ENCODE peak calls at places on chromosomes 16 and 17, in six cellular contexts. W is astrocyte of the spinal cord, C is tibial nerve, B is body of pancreas, I is upper lobe of left lung, Q is brain microvascular endothelial cell. U is an unnamed sample.

GRCh38 chr16:67247698-67248400 is 568 bp upstream of the FHOD1 start:
- DNase-seq in C (no peak), B (no peak), Q (no peak), I (no peak), W (no peak), U (no peak)

GRCh38 chr17:76943781-76944213 is 75.6 kb downstream of the MGAT5B start:
- DNase-seq in W (no peak), Q (no peak), B (no peak), C (no peak), I (no peak), U (no peak)

GRCh38 chr17:37744961-37745800 is at the start of gene HNF1B:
- DNase-seq in Q (no peak), C (no peak), I (peak; percentile 77), B (peak; percentile 76), W (no peak), U (no peak)

GRCh38 chr17:56887552-56888467 is 26.0 kb downstream of the TRIM25 start:
- DNase-seq in W (no peak), C (no peak), B (no peak), I (no peak), Q (no peak), U (no peak)

GRCh38 chr16:9159839-9160550 is 68.6 kb downstream of the HAPSTR1 start:
- DNase-seq in Q (peak; percentile 61), W (peak; percentile 59), C (no peak), I (peak; percentile 50), B (peak; percentile 82), U (peak; percentile 51)

GRCh38 chr16:47523342-47524006 is 62.3 kb downstream of the PHKB start:
- DNase-seq in C (no peak), Q (no peak), I (no peak), B (no peak), W (no peak), U (no peak)

GRCh38 chr16:10981697-10982216 is 37.4 kb downstream of the CLEC16A start:
- DNase-seq in B (no peak), Q (no peak), C (no peak), I (no peak), W (no peak), U (no peak)

GRCh38 chr16:10738231-10739077 is 5.2 kb upstream of the NUBP1 start:
- DNase-seq in B (peak; percentile 29), C (no peak), W (peak; percentile 73), Q (peak; percentile 81), I (peak; percentile 65), U (peak; percentile 90)

GRCh38 chr16:4231367-4231766 is 10.5 kb downstream of the SRL start:
- DNase-seq in W (no peak), C (no peak), Q (no peak), B (no peak), I (no peak), U (no peak)

GRCh38 chr16:74998481-74999207 is at the start of gene ZNRF1:
- DNase-seq in Q (peak; percentile 53), C (peak; percentile 56), B (peak; percentile 83), W (peak; percentile 78), I (peak; percentile 84), U (peak; percentile 89)

GRCh38 chr17:67244621-67245072 is 349 bp downstream of the HELZ start:
- DNase-seq in Q (no peak), W (no peak), C (no peak), I (no peak), B (peak; percentile 28), U (no peak)

GRCh38 chr16:86734559-86735480 is 156.5 kb downstream of the FOXL1 start:
- DNase-seq in B (no peak), W (no peak), Q (no peak), I (no peak), C (no peak), U (no peak)

GRCh38 chr17:80096531-80097306 is 4.7 kb upstream of the GAA start:
- DNase-seq in Q (no peak), I (no peak), C (no peak), B (no peak), W (no peak), U (no peak)

GRCh38 chr16:48366165-48367093 is 18.8 kb downstream of the SIAH1 start:
- DNase-seq in Q (peak; percentile 73), B (peak; percentile 45), W (peak; percentile 91), I (peak; percentile 75), C (no peak), U (peak; percentile 96)

GRCh38 chr16:15754821-15755534 is 101.8 kb downstream of the MYH11 start:
- DNase-seq in B (no peak), I (no peak), C (no peak), W (no peak), Q (no peak), U (no peak)

GRCh38 chr17:73278465-73279453 is 17.1 kb upstream of the CPSF4L start:
- DNase-seq in B (peak; percentile 49), Q (no peak), I (no peak), C (peak; percentile 72), W (no peak), U (peak; percentile 34)

GRCh38 chr17:50423553-50424159 is 2.4 kb upstream of the ACSF2 start:
- DNase-seq in C (no peak), W (peak; percentile 83), I (peak; percentile 83), Q (peak; percentile 89), B (peak; percentile 34), U (peak; percentile 82)

GRCh38 chr16:2432801-2433505 is 3.7 kb downstream of the CCNF start:
- DNase-seq in C (no peak), I (no peak), Q (no peak), W (no peak), B (no peak), U (no peak)

GRCh38 chr16:2429771-2430663 is 770 bp downstream of the CCNF start:
- DNase-seq in B (no peak), C (no peak), Q (no peak), I (no peak), W (peak; percentile 24), U (peak; percentile 20)

GRCh38 chr16:2429037-2429770 is at the start of gene CCNF:
- DNase-seq in I (peak; percentile 97), C (peak; percentile 94), Q (peak; percentile 94), B (peak; percentile 98), W (peak; percentile 96), U (peak; percentile 95)

GRCh38 chr16:2428787-2429036 is 535 bp upstream of the CCNF start:
- DNase-seq in W (no peak), I (no peak), Q (peak; percentile 11), B (no peak), C (no peak), U (no peak)

GRCh38 chr16:2432286-2432685 is 3.0 kb downstream of the CCNF start:
- DNase-seq in B (no peak), Q (no peak), I (no peak), W (no peak), C (no peak), U (no peak)
- TF ChIP-seq CTCF in B (no peak), Q (peak; percentile 10), I (no peak), W (no peak), C (no peak), U (peak; percentile 5)

GRCh38 chr16:79883494-79883893 is 283.0 kb upstream of the MAF start:
- DNase-seq in C (no peak), W (no peak), Q (no peak), I (no peak), B (no peak), U (no peak)
- H3K4me3 ChIP-seq in C (no peak overlapping the region), W (no peak overlapping the region), Q (no peak overlapping the region), I (no peak overlapping the region), B (no peak overlapping the region), U (no peak overlapping the region)

DNA sequence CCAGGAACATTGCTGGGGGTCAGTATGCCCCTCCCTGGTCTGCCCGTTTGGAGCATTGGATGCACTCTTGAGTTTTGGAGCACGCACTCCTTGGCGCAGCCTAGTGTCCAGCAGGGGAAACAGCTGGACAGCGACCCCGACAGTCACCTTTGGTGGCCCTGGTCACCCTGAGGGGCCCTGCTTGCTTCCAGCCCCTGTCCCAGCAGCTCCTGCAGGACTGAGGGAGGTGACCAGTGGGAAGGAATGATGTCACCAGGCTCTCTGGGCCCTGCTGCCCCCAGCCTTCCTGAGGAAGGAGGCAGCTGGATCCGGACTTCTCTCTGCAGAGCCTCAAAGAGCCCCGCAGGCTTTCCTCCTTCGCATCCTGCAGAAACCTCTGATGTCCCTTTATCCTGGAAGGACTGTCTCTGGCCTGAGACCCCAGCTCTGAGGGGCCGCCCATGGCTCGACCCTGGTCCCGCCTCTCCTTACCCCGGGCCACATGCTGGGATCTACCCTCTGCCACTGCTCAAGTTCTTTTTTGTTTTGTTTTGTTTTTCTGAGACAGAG is 11.8 kb downstream of the ZSCAN10 start:
- DNase-seq in C (no peak), B (no peak), I (no peak), W (no peak), Q (no peak), U (no peak)
- TF ChIP-seq CTCF in C (no peak), B (no peak), I (peak; percentile 23), W (peak; percentile 34), Q (peak; percentile 41), U (peak; percentile 37)

DNA sequence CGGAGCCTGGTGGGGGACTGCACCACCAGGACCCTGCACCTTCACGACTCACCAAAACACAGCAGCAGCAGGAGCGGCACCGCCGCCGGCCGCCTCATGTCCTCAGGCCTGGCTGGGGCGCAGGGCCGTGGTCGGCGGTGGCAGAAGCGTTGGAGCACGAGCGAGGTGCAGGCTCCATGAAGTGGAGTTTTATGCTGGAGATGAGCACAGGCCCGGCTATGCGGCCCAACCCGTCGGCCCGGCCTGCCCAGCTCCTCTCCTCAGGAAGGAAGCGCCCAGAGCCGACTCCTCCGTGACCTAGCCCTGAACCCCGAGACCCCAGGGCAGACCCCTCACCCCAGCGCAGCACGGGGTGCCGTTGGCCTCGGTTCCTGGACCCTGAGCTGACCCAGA is at the start of gene PRSS27:
- DNase-seq in C (no peak), B (no peak), I (no peak), W (no peak), Q (no peak), U (no peak)
- H3K4me3 ChIP-seq in C (peak within 1 kb of the TSS; percentile 64), B (peak within 1 kb of the TSS; percentile 23), I (peak within 1 kb of the TSS; percentile 60), W (peak within 1 kb of the TSS; percentile 49), Q (peak within 1 kb of the TSS; percentile 58), U (peak within 1 kb of the TSS; percentile 65)

DNA sequence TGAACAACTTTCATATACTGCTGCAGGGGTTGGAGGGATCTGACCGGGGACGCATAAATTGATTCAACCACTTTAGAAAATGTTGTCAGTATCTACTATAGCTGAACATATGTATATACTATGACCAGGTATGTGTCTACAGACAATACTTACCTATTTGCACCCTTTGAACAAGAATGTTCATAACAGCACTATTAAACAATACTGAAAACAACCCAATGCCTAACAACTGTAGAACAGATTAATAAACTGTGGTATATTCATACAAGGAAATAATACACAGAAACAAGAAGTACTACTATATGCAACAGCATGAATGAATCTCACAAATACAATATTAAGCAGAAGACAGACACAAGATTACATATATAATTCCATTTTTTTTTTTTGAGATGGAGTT is 10.5 kb downstream of the BRIP1 start:
- DNase-seq in C (no peak), I (no peak), W (no peak), B (no peak), Q (no peak), U (no peak)
- TF ChIP-seq CTCF in C (no peak), I (no peak), W (no peak), B (no peak), Q (no peak), U (no peak)

DNA sequence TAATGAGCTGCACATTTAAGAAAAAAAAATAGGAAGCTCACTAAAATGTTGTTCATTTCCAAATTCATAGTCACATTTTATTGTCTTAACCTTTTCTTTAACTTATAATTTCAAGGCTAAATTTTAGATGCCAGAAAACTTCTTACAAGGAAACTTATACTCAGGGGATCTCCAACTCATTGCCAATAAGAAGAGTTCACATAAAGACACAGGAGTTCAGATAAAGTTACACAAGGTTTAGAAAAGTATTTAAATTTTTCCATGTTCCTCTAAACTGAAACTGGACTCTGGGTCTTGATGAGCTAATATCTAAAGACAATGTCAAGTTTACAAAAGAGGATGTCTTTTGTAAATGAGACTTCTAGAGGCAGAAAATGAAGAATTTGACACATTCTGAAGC is 190.7 kb upstream of the KCNJ16 start:
- DNase-seq in I (no peak), Q (no peak), W (no peak), C (no peak), B (no peak), U (no peak)
- H3K4me3 ChIP-seq in I (no peak overlapping the region), Q (no peak overlapping the region), W (no peak overlapping the region), C (no peak overlapping the region), B (no peak overlapping the region), U (no peak overlapping the region)